ENCODE peak calls at places on chromosome 13, in seven cellular contexts. X is Caki2, F is D721Med, U is T1000, K is fibroblast of mammary gland, Y is GM12891, D is GM23338. E is an unnamed sample.

GRCh38 chr13:37608750-37609339 is 10.3 kb upstream of the POSTN start:
- DNase-seq in F (no peak), X (no peak), Y (no peak), U (no peak), K (peak), D (no peak), E (peak)

GRCh38 chr13:87498681-87499080 is 172.5 kb upstream of the SLITRK5 start:
- DNase-seq in X (no peak), Y (no peak), F (no peak), D (peak), K (no peak), U (no peak), E (peak)

GRCh38 chr13:108915095-108915633 is 285.8 kb downstream of the MYO16 start:
- DNase-seq in K (peak), Y (no peak), D (peak), F (no peak), X (peak), U (no peak), E (peak)

GRCh38 chr13:99196466-99197256 is 4.0 kb upstream of the UBAC2 start:
- DNase-seq in Y (no peak), F (no peak), D (no peak), U (no peak), K (no peak), X (no peak), E (peak)

GRCh38 chr13:44801990-44802389 is 187.3 kb downstream of the NUFIP1 start:
- DNase-seq in Y (no peak), K (peak), D (no peak), F (no peak), U (no peak), X (no peak), E (peak)

GRCh38 chr13:76512676-76513277 is 373.4 kb downstream of the KCTD12 start:
- DNase-seq in F (no peak), U (no peak), K (peak), Y (no peak), X (no peak), D (no peak), E (peak)

GRCh38 chr13:48377857-48378256 is 35.1 kb downstream of the LPAR6 start:
- DNase-seq in D (no peak), U (no peak), Y (no peak), F (no peak), X (no peak), K (no peak), E (no peak)

GRCh38 chr13:27168086-27168485 is 3.5 kb downstream of the USP12 start:
- DNase-seq in U (no peak), X (no peak), Y (no peak), F (no peak), K (no peak), D (no peak), E (no peak)

GRCh38 chr13:99293178-99293577 is 14.0 kb downstream of the GPR183 start:
- DNase-seq in K (no peak), U (no peak), X (no peak), Y (no peak), D (no peak), F (no peak), E (no peak)

GRCh38 chr13:64054306-64054705 is 2638.7 kb upstream of the PCDH20 start:
- DNase-seq in U (no peak), Y (no peak), F (no peak), D (no peak), K (no peak), X (no peak), E (no peak)

GRCh38 chr13:86585826-86586225 is 786.6 kb upstream of the SLITRK6 start:
- DNase-seq in D (no peak), Y (no peak), K (peak), U (no peak), F (no peak), X (no peak), E (peak)

GRCh38 chr13:73720216-73720840 is 413.9 kb downstream of the KLF12 start:
- DNase-seq in K (peak), Y (no peak), F (no peak), D (no peak), U (no peak), X (no peak), E (peak)

GRCh38 chr13:48975926-48976676 is 389 bp downstream of the FNDC3A start:
- DNase-seq in D (peak), X (peak), F (peak), K (peak), Y (peak), U (peak), E (peak)

GRCh38 chr13:39023761-39024160 is 14.1 kb downstream of the PROSER1 start:
- DNase-seq in D (no peak), Y (no peak), K (no peak), X (no peak), F (no peak), U (no peak), E (peak)

GRCh38 chr13:97588993-97589392 is 155.0 kb downstream of the RAP2A start:
- DNase-seq in X (no peak), Y (no peak), K (no peak), F (no peak), U (no peak), D (peak), E (peak)

GRCh38 chr13:96621634-96622033 is 372.6 kb downstream of the OXGR1 start:
- DNase-seq in Y (no peak), K (no peak), U (no peak), X (no peak), F (no peak), D (no peak), E (peak)

GRCh38 chr13:89136678-89137077 is 1465.5 kb downstream of the SLITRK5 start:
- DNase-seq in U (no peak), K (no peak), F (no peak), D (no peak), X (no peak), Y (no peak), E (peak)

GRCh38 chr13:21466527-21466926 is 7.4 kb upstream of the ZDHHC20 start:
- DNase-seq in X (no peak), D (no peak), K (no peak), U (no peak), Y (no peak), F (no peak), E (no peak)

GRCh38 chr13:43057653-43058317 is 34.4 kb downstream of the DNAJC15 start:
- DNase-seq in X (no peak), D (peak), K (no peak), Y (no peak), U (no peak), F (no peak), E (peak)

GRCh38 chr13:38657191-38657590 is 29.7 kb upstream of the FREM2 start:
- DNase-seq in D (no peak), U (no peak), K (peak), X (no peak), F (no peak), Y (no peak), E (peak)

GRCh38 chr13:88592105-88592504 is 920.9 kb downstream of the SLITRK5 start:
- DNase-seq in K (no peak), F (no peak), U (no peak), X (no peak), Y (no peak), D (no peak), E (peak)

GRCh38 chr13:63336549-63336948 is 1920.9 kb upstream of the PCDH20 start:
- DNase-seq in F (no peak), D (no peak), X (no peak), Y (no peak), U (no peak), K (no peak), E (no peak)

GRCh38 chr13:104318121-104318520 is 1251.9 kb upstream of the SLC10A2 start:
- DNase-seq in Y (no peak), X (peak), D (peak), F (no peak), U (no peak), K (peak), E (peak)

GRCh38 chr13:102707465-102707864 is 12.6 kb upstream of the METTL21C start:
- DNase-seq in Y (no peak), K (peak), F (no peak), D (no peak), X (peak), U (peak), E (peak)

GRCh38 chr13:113889467-113889866 is 25.6 kb upstream of the GAS6 start:
- DNase-seq in Y (no peak), X (no peak), U (no peak), K (no peak), F (no peak), D (no peak), E (no peak)

GRCh38 chr13:27280009-27280646 is 9.5 kb downstream of the RASL11A start:
- DNase-seq in Y (no peak), D (no peak), X (no peak), F (no peak), K (no peak), U (no peak), E (no peak)

GRCh38 chr13:77492982-77493381 is 42.5 kb upstream of the SCEL start:
- DNase-seq in Y (no peak), U (no peak), F (peak), D (no peak), K (peak), X (no peak), E (peak)

GRCh38 chr13:73168226-73168992 is 109.6 kb downstream of the KLF5 start:
- DNase-seq in U (no peak), F (no peak), Y (no peak), X (no peak), D (no peak), K (no peak), E (peak)

GRCh38 chr13:41942462-41943094 is 18.3 kb downstream of the VWA8 start:
- DNase-seq in X (no peak), Y (no peak), F (no peak), U (no peak), K (peak), D (peak), E (peak)

E was measured in epithelial cell of esophagus.